ENCODE peak calls at places on chromosomes 12 and 14, in six cellular contexts. H is SHP77 treated with DMSO at 0.1 percent for 48 hours; J is nephron progenitor cell; Q is stimulated activated CD4-positive, alpha-beta T cell treated with anti-CD3 and anti-CD28 coated beads, Interleukin-4, amount 100 ng/mL, for 24 hours; B is H1; C is CD8-positive, alpha-beta T cell. A is an unnamed sample.

GRCh38 chr12:90984114-90984513 is 20.7 kb downstream of the EPYC start:
- DNase-seq in H (no peak), J (no peak), Q (no peak), B (peak; percentile 19), C (no peak), A (no peak)

GRCh38 chr12:561908-562593 is 101.2 kb downstream of the NINJ2 start:
- DNase-seq in H (no peak), J (no peak), Q (no peak), B (no peak), C (no peak), A (no peak)

GRCh38 chr12:45336331-45336730 is 120.4 kb downstream of the ANO6 start:
- DNase-seq in H (no peak), J (no peak), Q (no peak), B (no peak), C (no peak), A (no peak)

GRCh38 chr14:93994919-93995682 is 2.0 kb upstream of the CCDC197 start:
- DNase-seq in H (no peak), J (no peak), Q (peak; percentile 78), B (no peak), C (peak; percentile 40), A (no peak)

GRCh38 chr12:68612245-68612644 is 1.5 kb downstream of the RAP1B start:
- DNase-seq in H (no peak), J (no peak), Q (no peak), B (no peak), C (no peak), A (no peak)

GRCh38 chr12:1575799-1576401 is 18.5 kb downstream of the FBXL14 start:
- DNase-seq in H (no peak), J (no peak), Q (no peak), B (no peak), C (no peak), A (no peak)

GRCh38 chr14:105208738-105209075 is 27.6 kb upstream of the NUDT14 start:
- DNase-seq in H (no peak), J (no peak), Q (no peak), B (no peak), C (no peak), A (no peak)

GRCh38 chr12:117685115-117685926 is 283.5 kb downstream of the KSR2 start:
- DNase-seq in H (peak; percentile 32), J (peak; percentile 74), Q (no peak), B (peak; percentile 73), C (no peak), A (peak; percentile 91)

GRCh38 chr12:68962855-68963455 is 30.0 kb upstream of the CPM start:
- DNase-seq in H (no peak), J (no peak), Q (no peak), B (no peak), C (no peak), A (no peak)

GRCh38 chr14:100531591-100532121 is 55.6 kb downstream of the BEGAIN start:
- DNase-seq in H (no peak), J (no peak), Q (peak; percentile 2), B (no peak), C (no peak), A (peak; percentile 48)

GRCh38 chr12:129190827-129191226 is 337.5 kb downstream of the GLT1D1 start:
- DNase-seq in H (no peak), J (peak; percentile 34), Q (no peak), B (peak; percentile 38), C (no peak), A (no peak)

GRCh38 chr14:88168025-88168424 is 155.0 kb downstream of the KCNK10 start:
- DNase-seq in H (no peak), J (no peak), Q (no peak), B (no peak), C (no peak), A (no peak)

GRCh38 chr12:20259786-20260185 is 108.6 kb upstream of the PDE3A start:
- DNase-seq in H (no peak), J (no peak), Q (no peak), B (no peak), C (no peak), A (no peak)

GRCh38 chr12:92034083-92034482 is 111.6 kb downstream of the BTG1 start:
- DNase-seq in H (no peak), J (no peak), Q (no peak), B (no peak), C (no peak), A (no peak)

GRCh38 chr12:22971771-22972191 is 346.8 kb downstream of the ETNK1 start:
- DNase-seq in H (no peak), J (no peak), Q (no peak), B (no peak), C (no peak), A (no peak)

GRCh38 chr12:104344682-104345081 is 41.1 kb downstream of the EID3 start:
- DNase-seq in H (no peak), J (no peak), Q (no peak), B (no peak), C (no peak), A (no peak)

GRCh38 chr12:20426191-20426590 is 57.9 kb downstream of the PDE3A start:
- DNase-seq in H (no peak), J (no peak), Q (no peak), B (no peak), C (no peak), A (peak; percentile 46)

GRCh38 chr12:75706786-75707605 is 195.6 kb upstream of the KRR1 start:
- DNase-seq in H (no peak), J (no peak), Q (no peak), B (no peak), C (no peak), A (no peak)

A was measured in kidney.